ENCODE peak calls at places on chromosomes 2 and 18, in six cellular contexts. S, F, C, V, M and B are unnamed samples.

GRCh38 chr2:236177967-236178909 is 10.1 kb upstream of the GBX2 start:
- DNase-seq in M (no peak), S (no peak), V (peak), C (peak), F (no peak), B (peak)

GRCh38 chr2:27798948-27799645 is 27.6 kb downstream of the MRPL33 start:
- DNase-seq in V (peak), C (peak), S (no peak), M (no peak), F (no peak), B (no peak)

GRCh38 chr18:10953672-10954071 is 195.7 kb downstream of the PIEZO2 start:
- DNase-seq in V (no peak), C (no peak), F (no peak), S (no peak), M (no peak), B (no peak)

GRCh38 chr2:102337481-102338386 is 17.9 kb upstream of the IL18R1 start:
- DNase-seq in S (no peak), C (peak), F (no peak), V (no peak), M (no peak), B (no peak)

GRCh38 chr18:76874643-76875389 is 52.5 kb downstream of the ZNF236 start:
- DNase-seq in C (no peak), F (no peak), S (peak), M (peak), V (no peak), B (no peak)

GRCh38 chr18:23725351-23725750 is 36.1 kb downstream of the LAMA3 start:
- DNase-seq in C (no peak), S (no peak), V (no peak), F (no peak), M (no peak), B (no peak)

GRCh38 chr2:88071365-88071764 is 3.7 kb downstream of the SMYD1 start:
- DNase-seq in V (no peak), M (no peak), S (no peak), F (no peak), C (no peak), B (no peak)

GRCh38 chr18:46859855-46860254 is 57.5 kb downstream of the PIAS2 start:
- DNase-seq in S (no peak), M (no peak), V (peak), C (peak), F (no peak), B (no peak)